ENCODE peak calls at places on chromosomes 13 and 19, in six cellular contexts. Z is upper lobe of right lung, H is uterus, Q is colonic mucosa, J is neural progenitor cell, B is BE2C. L is an unnamed sample.

GRCh38 chr13:29583073-29583785 is 12.3 kb downstream of the SLC7A1 start:
- DNase-seq in Z (no peak), H (no peak), Q (peak; percentile 67), J (no peak), B (no peak), L (peak; percentile 68)

GRCh38 chr19:12638611-12639182 is 27.8 kb downstream of the MAN2B1 start:
- DNase-seq in Z (no peak), H (no peak), Q (no peak), J (no peak), B (no peak), L (no peak)

GRCh38 chr13:46296920-46297319 is 85.2 kb downstream of the LRRC63 start:
- DNase-seq in Z (no peak), H (no peak), Q (no peak), J (no peak), B (no peak), L (peak; percentile 87)

GRCh38 chr19:57642396-57643046 is 9.6 kb downstream of the ZNF211 start:
- DNase-seq in Z (no peak), H (no peak), Q (no peak), J (no peak), B (no peak), L (no peak)

GRCh38 chr13:96963786-96964475 is 30.3 kb downstream of the OXGR1 start:
- DNase-seq in Z (no peak), H (no peak), Q (no peak), J (no peak), B (no peak), L (no peak)

GRCh38 chr13:92265408-92265807 is 867.0 kb downstream of the GPC5 start:
- DNase-seq in Z (no peak), H (no peak), Q (no peak), J (no peak), B (no peak), L (no peak)

GRCh38 chr13:72599148-72599743 is 128.2 kb downstream of the MZT1 start:
- DNase-seq in Z (no peak), H (no peak), Q (no peak), J (no peak), B (no peak), L (no peak)

GRCh38 chr19:49663224-49663623 is 2.4 kb downstream of the IRF3 start:
- DNase-seq in Z (no peak), H (no peak), Q (no peak), J (no peak), B (no peak), L (no peak)

GRCh38 chr13:44172411-44172810 is 201.2 kb upstream of the SERP2 start:
- DNase-seq in Z (no peak), H (no peak), Q (no peak), J (no peak), B (no peak), L (no peak)

GRCh38 chr13:75432045-75432444 is 49.9 kb downstream of the TBC1D4 start:
- DNase-seq in Z (no peak), H (no peak), Q (no peak), J (no peak), B (no peak), L (peak; percentile 37)

GRCh38 chr13:95050800-95051620 is 250.2 kb downstream of the ABCC4 start:
- DNase-seq in Z (no peak), H (no peak), Q (no peak), J (no peak), B (no peak), L (no peak)

GRCh38 chr19:54674021-54674617 is 11.3 kb downstream of the LILRB4 start:
- DNase-seq in Z (no peak), H (no peak), Q (no peak), J (peak; percentile 55), B (peak; percentile 31), L (no peak)

GRCh38 chr13:46343279-46343949 is 43.6 kb downstream of the RUBCNL start:
- DNase-seq in Z (no peak), H (no peak), Q (no peak), J (no peak), B (no peak), L (no peak)

GRCh38 chr19:53172892-53173291 is 14.0 kb upstream of the ZNF347 start:
- DNase-seq in Z (no peak), H (no peak), Q (no peak), J (no peak), B (no peak), L (no peak)

GRCh38 chr19:2594319-2594718 is 108.2 kb downstream of the GNG7 start:
- DNase-seq in Z (no peak), H (no peak), Q (no peak), J (no peak), B (no peak), L (no peak)

GRCh38 chr19:47550129-47550528 is 22.8 kb downstream of the ZNF541 start:
- DNase-seq in Z (no peak), H (no peak), Q (no peak), J (no peak), B (no peak), L (no peak)

GRCh38 chr19:534088-534487 is 2.5 kb downstream of the CDC34 start:
- DNase-seq in Z (no peak), H (no peak), Q (no peak), J (no peak), B (no peak), L (no peak)
- H3K4me3 ChIP-seq in Z (peak overlapping the region; percentile 99), H (no peak overlapping the region), Q (no peak overlapping the region), J (no peak overlapping the region), B (peak overlapping the region; percentile 94), L (no peak overlapping the region)

GRCh38 chr13:106916329-106916728 is 348.4 kb upstream of the ARGLU1 start:
- DNase-seq in Z (no peak), H (no peak), Q (no peak), J (no peak), B (no peak), L (no peak)
- H3K27me3 ChIP-seq in Z (no peaks in the 10 kb centered on the region), H (no peaks in the 10 kb centered on the region), Q (no peaks in the 10 kb centered on the region), J (no peaks in the 10 kb centered on the region), B (peaks cover 4% of the 10 kb centered on the region), L (no peaks in the 10 kb centered on the region)

GRCh38 chr19:55909801-55910200 is 22.3 kb downstream of the NLRP13 start:
- DNase-seq in Z (no peak), H (no peak), Q (no peak), J (no peak), B (no peak), L (no peak)
- H3K9me3 ChIP-seq in Z (no peaks in the 10 kb centered on the region), H (no peaks in the 10 kb centered on the region), Q (no peaks in the 10 kb centered on the region), J (peaks cover 9% of the 10 kb centered on the region), B (no peaks in the 10 kb centered on the region), L (no peaks in the 10 kb centered on the region)

GRCh38 chr19:14081797-14082674 is 3.5 kb downstream of the C19orf67 start:
- DNase-seq in Z (peak; percentile 89), H (peak; percentile 56), Q (peak; percentile 57), J (peak; percentile 34), B (no peak), L (peak; percentile 51)
- H3K4me3 ChIP-seq in Z (peak overlapping the region; percentile 91), H (peak overlapping the region; percentile 70), Q (peak overlapping the region; percentile 67), J (peak overlapping the region; percentile 68), B (peak overlapping the region; percentile 94), L (peak overlapping the region; percentile 81)

GRCh38 chr19:10289167-10289835 is 451 bp upstream of the ICAM5 start:
- DNase-seq in Z (peak; percentile 86), H (no peak), Q (peak; percentile 41), J (peak; percentile 73), B (peak; percentile 57), L (no peak)

GRCh38 chr19:10289836-10290438 is at the start of gene ICAM5:
- DNase-seq in Z (no peak), H (no peak), Q (no peak), J (no peak), B (no peak), L (no peak)

GRCh38 chr19:10286803-10287737 is at the start of gene ICAM4:
- DNase-seq in Z (peak; percentile 89), H (peak; percentile 45), Q (peak; percentile 54), J (peak; percentile 78), B (peak; percentile 75), L (no peak)

GRCh38 chr19:10290439-10290875 is 705 bp downstream of the ICAM5 start:
- DNase-seq in Z (no peak), H (no peak), Q (no peak), J (peak; percentile 40), B (no peak), L (no peak)

GRCh38 chr19:10288662-10289166 is 1.0 kb upstream of the ICAM5 start:
- DNase-seq in Z (peak; percentile 79), H (no peak), Q (peak; percentile 72), J (peak; percentile 76), B (peak; percentile 48), L (no peak)
- H3K27me3 ChIP-seq in Z (peaks cover 27% of the 10 kb centered on the region), H (peaks cover 48% of the 10 kb centered on the region), Q (peaks cover 59% of the 10 kb centered on the region), J (peaks cover 88% of the 10 kb centered on the region), B (peaks cover 63% of the 10 kb centered on the region), L (peaks cover 50% of the 10 kb centered on the region)

GRCh38 chr19:20565321-20566018 is at the start of gene ZNF737:
- DNase-seq in Z (peak; percentile 96), H (peak; percentile 96), Q (peak; percentile 98), J (peak; percentile 98), B (peak; percentile 97), L (peak; percentile 80)
- H3K9me3 ChIP-seq in Z (peaks cover 6% of the 10 kb centered on the region), H (no peaks in the 10 kb centered on the region), Q (no peaks in the 10 kb centered on the region), J (no peaks in the 10 kb centered on the region), B (no peaks in the 10 kb centered on the region), L (no peaks in the 10 kb centered on the region)

GRCh38 chr19:37933965-37934364 is 27.0 kb downstream of the SIPA1L3 start:
- DNase-seq in Z (no peak), H (no peak), Q (no peak), J (no peak), B (no peak), L (no peak)
- H3K4me3 ChIP-seq in Z (peak overlapping the region; percentile 43), H (no peak overlapping the region), Q (no peak overlapping the region), J (no peak overlapping the region), B (no peak overlapping the region), L (no peak overlapping the region)

GRCh38 chr13:26759907-26760834 is at the start of gene GPR12:
- DNase-seq in Z (no peak), H (no peak), Q (no peak), J (peak; percentile 39), B (no peak), L (peak; percentile 14)
- H3K27me3 ChIP-seq in Z (peaks cover 46% of the 10 kb centered on the region), H (peaks cover 31% of the 10 kb centered on the region), Q (peaks cover 31% of the 10 kb centered on the region), J (peaks cover 98% of the 10 kb centered on the region), B (peaks cover 70% of the 10 kb centered on the region), L (peaks cover 76% of the 10 kb centered on the region)

GRCh38 chr19:36340786-36341386 is 38.1 kb downstream of the ZFP14 start:
- DNase-seq in Z (no peak), H (no peak), Q (no peak), J (no peak), B (no peak), L (no peak)
- H3K9me3 ChIP-seq in Z (peaks cover 51% of the 10 kb centered on the region), H (peaks cover 27% of the 10 kb centered on the region), Q (peaks cover 4% of the 10 kb centered on the region), J (peaks cover 22% of the 10 kb centered on the region), B (no peaks in the 10 kb centered on the region), L (peaks cover 27% of the 10 kb centered on the region)

L was measured in MG63.